ENCODE peak calls at places on chromosomes 4 and X, in five cellular contexts. One of them, this sample, is unnamed.

GRCh38 chr4:8155048-8155447 is 3.6 kb downstream of the ABLIM2 start:
- DNase-seq in cardiac fibroblast: peak; percentile 30
- DNase-seq in SJCRH30: no peak
- DNase-seq in K562: no peak
- DNase-seq in PC-3: no peak
- DNase-seq in this sample: no peak

GRCh38 chr4:19772581-19772980 is 479.1 kb upstream of the SLIT2 start:
- DNase-seq in cardiac fibroblast: no peak
- DNase-seq in SJCRH30: no peak
- DNase-seq in K562: no peak
- DNase-seq in PC-3: no peak
- DNase-seq in this sample: no peak

GRCh38 chr4:16532240-16532990 is 306.1 kb upstream of the TAPT1 start:
- DNase-seq in cardiac fibroblast: peak; percentile 87
- DNase-seq in SJCRH30: no peak
- DNase-seq in K562: no peak
- DNase-seq in PC-3: peak; percentile 47
- DNase-seq in this sample: peak; percentile 94

GRCh38 chr4:39044947-39045734 is 12.9 kb upstream of the TMEM156 start:
- DNase-seq in cardiac fibroblast: no peak
- DNase-seq in SJCRH30: peak; percentile 66
- DNase-seq in K562: peak; percentile 75
- DNase-seq in PC-3: no peak
- DNase-seq in this sample: peak; percentile 33

GRCh38 chr4:97720869-97721432 is 422.3 kb downstream of the STPG2 start:
- DNase-seq in cardiac fibroblast: peak; percentile 59
- DNase-seq in SJCRH30: peak; percentile 66
- DNase-seq in K562: no peak
- DNase-seq in PC-3: peak; percentile 65
- DNase-seq in this sample: peak; percentile 70

GRCh38 chr4:11535333-11535732 is 106.6 kb upstream of the HS3ST1 start:
- DNase-seq in cardiac fibroblast: no peak
- DNase-seq in SJCRH30: no peak
- DNase-seq in K562: no peak
- DNase-seq in PC-3: no peak
- DNase-seq in this sample: no peak

GRCh38 chr4:169089004-169089403 is 78.9 kb upstream of the CBR4 start:
- DNase-seq in cardiac fibroblast: no peak
- DNase-seq in SJCRH30: no peak
- DNase-seq in K562: no peak
- DNase-seq in PC-3: no peak
- DNase-seq in this sample: no peak

GRCh38 chr4:156976147-156976546 is 4.5 kb upstream of the PDGFC start:
- DNase-seq in cardiac fibroblast: peak; percentile 93
- DNase-seq in SJCRH30: no peak
- DNase-seq in K562: no peak
- DNase-seq in PC-3: peak; percentile 53
- DNase-seq in this sample: peak; percentile 86

GRCh38 chr4:158253350-158253980 is 43.2 kb downstream of the TMEM144 start:
- DNase-seq in cardiac fibroblast: peak; percentile 79
- DNase-seq in SJCRH30: peak; percentile 53
- DNase-seq in K562: no peak
- DNase-seq in PC-3: peak; percentile 72
- DNase-seq in this sample: peak; percentile 76

GRCh38 chr4:17447675-17448298 is 64.1 kb downstream of the QDPR start:
- DNase-seq in cardiac fibroblast: peak; percentile 85
- DNase-seq in SJCRH30: peak; percentile 75
- DNase-seq in K562: peak; percentile 31
- DNase-seq in PC-3: peak; percentile 74
- DNase-seq in this sample: peak; percentile 88

DNA sequence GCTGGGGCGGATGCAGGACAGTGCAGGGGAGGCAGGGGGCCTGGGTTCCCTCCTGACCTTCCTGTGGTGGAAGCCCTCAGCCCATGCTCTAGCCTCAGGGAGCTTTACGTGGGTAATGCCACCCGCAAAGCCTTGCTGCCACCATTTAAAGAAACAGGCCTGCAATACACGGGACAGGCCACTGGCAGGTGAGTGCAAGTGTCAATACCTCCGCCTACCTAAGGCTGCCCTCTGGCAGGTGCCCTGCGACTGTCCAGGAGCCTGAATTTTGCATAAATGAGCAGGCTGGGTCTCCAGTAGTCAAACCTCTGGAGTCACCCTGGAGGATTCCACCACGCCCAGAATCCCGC is 5.9 kb downstream of the CRMP1 start:
- DNase-seq in cardiac fibroblast: no peak
- DNase-seq in SJCRH30: no peak
- DNase-seq in K562: no peak
- DNase-seq in PC-3: no peak
- DNase-seq in this sample: no peak
- H3K4me3 ChIP-seq in cardiac fibroblast: no peak overlapping the region
- H3K4me3 ChIP-seq in SJCRH30: peak overlapping the region; percentile 93
- H3K4me3 ChIP-seq in K562: no peak overlapping the region
- H3K4me3 ChIP-seq in PC-3: no peak overlapping the region
- H3K4me3 ChIP-seq in this sample: no peak overlapping the region

GRCh38 chr4:785332-786073 is 40.4 kb downstream of the CPLX1 start:
- DNase-seq in cardiac fibroblast: no peak
- DNase-seq in SJCRH30: no peak
- DNase-seq in K562: no peak
- DNase-seq in PC-3: no peak
- DNase-seq in this sample: no peak
- H3K4me3 ChIP-seq in cardiac fibroblast: no peak overlapping the region
- H3K4me3 ChIP-seq in SJCRH30: no peak overlapping the region
- H3K4me3 ChIP-seq in K562: no peak overlapping the region
- H3K4me3 ChIP-seq in PC-3: no peak overlapping the region
- H3K4me3 ChIP-seq in this sample: no peak overlapping the region

DNA sequence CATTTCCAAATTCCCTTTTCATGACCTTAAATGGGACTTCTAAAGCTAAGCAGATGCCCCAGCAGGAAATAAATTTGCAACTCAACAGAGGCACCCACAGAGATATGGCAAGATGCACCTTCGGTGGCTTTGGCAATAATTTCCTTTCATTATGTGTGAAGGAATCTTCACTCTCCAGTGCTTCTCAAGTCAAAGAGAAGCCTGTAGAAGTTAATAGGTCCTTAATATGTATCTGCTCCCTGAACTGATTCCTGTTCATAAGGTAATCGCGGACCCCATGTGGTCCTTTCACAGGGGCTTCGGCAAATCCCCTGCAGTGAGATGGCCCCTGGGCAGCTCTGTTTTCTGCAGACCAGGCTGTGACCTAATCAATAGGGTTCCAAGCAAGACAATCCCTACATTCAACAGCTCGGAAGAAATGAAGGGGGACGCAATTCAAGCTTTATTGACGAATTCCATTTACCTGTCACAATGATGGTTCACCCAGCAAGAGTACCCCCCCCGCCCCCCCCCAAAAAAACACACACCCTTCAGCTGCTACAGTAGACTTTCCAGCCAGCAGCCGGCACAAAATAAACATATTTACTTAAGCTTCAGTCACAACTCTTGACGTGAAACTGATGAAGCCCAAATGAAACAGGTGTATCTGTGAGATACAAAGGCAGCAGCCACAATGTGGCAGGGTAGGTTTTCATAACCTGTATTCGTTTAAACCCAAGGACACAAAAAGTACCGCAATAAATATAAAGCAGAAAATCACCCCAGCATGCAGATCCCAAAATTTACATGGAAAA is 35.3 kb downstream of the FAT1 start:
- DNase-seq in cardiac fibroblast: no peak
- DNase-seq in SJCRH30: no peak
- DNase-seq in K562: no peak
- DNase-seq in PC-3: no peak
- DNase-seq in this sample: no peak
- H3K4me3 ChIP-seq in cardiac fibroblast: no peak overlapping the region
- H3K4me3 ChIP-seq in SJCRH30: no peak overlapping the region
- H3K4me3 ChIP-seq in K562: no peak overlapping the region
- H3K4me3 ChIP-seq in PC-3: no peak overlapping the region
- H3K4me3 ChIP-seq in this sample: no peak overlapping the region

GRCh38 chrX:154380153-154380552 is 1.1 kb downstream of the EMD start:
- DNase-seq in cardiac fibroblast: no peak
- DNase-seq in SJCRH30: no peak
- DNase-seq in K562: no peak
- DNase-seq in PC-3: no peak
- DNase-seq in this sample: no peak

GRCh38 chrX:154382483-154383069 is 3.5 kb downstream of the EMD start:
- DNase-seq in cardiac fibroblast: no peak
- DNase-seq in SJCRH30: no peak
- DNase-seq in K562: no peak
- DNase-seq in PC-3: peak; percentile 39
- DNase-seq in this sample: no peak

GRCh38 chrX:154381271-154381670 is 2.2 kb downstream of the EMD start:
- DNase-seq in cardiac fibroblast: no peak
- DNase-seq in SJCRH30: no peak
- DNase-seq in K562: no peak
- DNase-seq in PC-3: no peak
- DNase-seq in this sample: no peak

GRCh38 chrX:154379569-154379951 is 465 bp downstream of the EMD start:
- DNase-seq in cardiac fibroblast: no peak
- DNase-seq in SJCRH30: no peak
- DNase-seq in K562: no peak
- DNase-seq in PC-3: no peak
- DNase-seq in this sample: no peak

GRCh38 chrX:154380787-154381186 is 1.7 kb downstream of the EMD start:
- DNase-seq in cardiac fibroblast: no peak
- DNase-seq in SJCRH30: no peak
- DNase-seq in K562: no peak
- DNase-seq in PC-3: no peak
- DNase-seq in this sample: no peak
- H3K4me3 ChIP-seq in cardiac fibroblast: peak overlapping the region; percentile 71
- H3K4me3 ChIP-seq in SJCRH30: no peak overlapping the region
- H3K4me3 ChIP-seq in K562: peak overlapping the region; percentile 91
- H3K4me3 ChIP-seq in PC-3: peak overlapping the region; percentile 95
- H3K4me3 ChIP-seq in this sample: peak overlapping the region; percentile 70

DNA sequence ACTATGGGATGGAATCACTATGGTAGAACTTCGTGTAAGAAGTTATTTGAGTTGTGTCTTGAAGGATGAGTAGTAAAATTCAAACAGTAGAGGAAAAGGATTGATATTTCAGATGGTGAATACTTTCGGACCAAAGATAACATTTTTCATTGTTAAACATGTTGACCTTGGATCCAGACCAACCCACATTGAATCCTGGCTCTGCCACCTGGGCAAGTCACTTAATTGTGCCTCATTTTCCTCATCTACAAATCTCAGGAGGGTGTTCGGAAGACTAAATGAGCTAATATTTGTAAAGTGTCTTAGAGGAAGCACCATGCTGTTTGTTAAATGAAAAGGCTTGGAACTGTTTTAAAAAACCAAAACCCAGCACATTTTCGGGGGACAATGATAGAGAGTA is 1.4 kb upstream of the AIFM1 start:
- DNase-seq in cardiac fibroblast: no peak
- DNase-seq in SJCRH30: peak; percentile 10
- DNase-seq in K562: no peak
- DNase-seq in PC-3: no peak
- DNase-seq in this sample: no peak
- H3K4me3 ChIP-seq in cardiac fibroblast: peak overlapping the region; percentile 72
- H3K4me3 ChIP-seq in SJCRH30: peak overlapping the region; percentile 72
- H3K4me3 ChIP-seq in K562: peak overlapping the region; percentile 68
- H3K4me3 ChIP-seq in PC-3: peak overlapping the region; percentile 77
- H3K4me3 ChIP-seq in this sample: peak overlapping the region; percentile 78

GRCh38 chr4:1723131-1723801 is 1.9 kb downstream of the TACC3 start:
- DNase-seq in cardiac fibroblast: no peak
- DNase-seq in SJCRH30: no peak
- DNase-seq in K562: no peak
- DNase-seq in PC-3: no peak
- DNase-seq in this sample: no peak

GRCh38 chr4:1721666-1722550 is 587 bp downstream of the TACC3 start:
- DNase-seq in cardiac fibroblast: no peak
- DNase-seq in SJCRH30: no peak
- DNase-seq in K562: peak; percentile 75
- DNase-seq in PC-3: no peak
- DNase-seq in this sample: no peak

GRCh38 chr4:1720163-1720983 is 750 bp downstream of the TMEM129 start:
- DNase-seq in cardiac fibroblast: peak; percentile 51
- DNase-seq in SJCRH30: peak; percentile 65
- DNase-seq in K562: peak; percentile 60
- DNase-seq in PC-3: no peak
- DNase-seq in this sample: peak; percentile 31

GRCh38 chr4:1721003-1721665 is at the start of the genes TACC3 and TMEM129:
- DNase-seq in cardiac fibroblast: peak; percentile 91
- DNase-seq in SJCRH30: peak; percentile 96
- DNase-seq in K562: peak; percentile 96
- DNase-seq in PC-3: peak; percentile 94
- DNase-seq in this sample: peak; percentile 92

GRCh38 chr4:1722551-1723071 is 1.3 kb downstream of the TACC3 start:
- DNase-seq in cardiac fibroblast: no peak
- DNase-seq in SJCRH30: no peak
- DNase-seq in K562: no peak
- DNase-seq in PC-3: no peak
- DNase-seq in this sample: no peak
- H3K4me3 ChIP-seq in cardiac fibroblast: peak overlapping the region; percentile 69
- H3K4me3 ChIP-seq in SJCRH30: peak overlapping the region; percentile 70
- H3K4me3 ChIP-seq in K562: peak overlapping the region; percentile 98
- H3K4me3 ChIP-seq in PC-3: peak overlapping the region; percentile 94
- H3K4me3 ChIP-seq in this sample: peak overlapping the region; percentile 67

GRCh38 chr4:182802621-182803020 is 114.6 kb downstream of the DCTD start:
- DNase-seq in cardiac fibroblast: no peak
- DNase-seq in SJCRH30: no peak
- DNase-seq in K562: no peak
- DNase-seq in PC-3: no peak
- DNase-seq in this sample: no peak
- H3K4me3 ChIP-seq in cardiac fibroblast: no peak overlapping the region
- H3K4me3 ChIP-seq in SJCRH30: no peak overlapping the region
- H3K4me3 ChIP-seq in K562: no peak overlapping the region
- H3K4me3 ChIP-seq in PC-3: no peak overlapping the region
- H3K4me3 ChIP-seq in this sample: no peak overlapping the region

DNA sequence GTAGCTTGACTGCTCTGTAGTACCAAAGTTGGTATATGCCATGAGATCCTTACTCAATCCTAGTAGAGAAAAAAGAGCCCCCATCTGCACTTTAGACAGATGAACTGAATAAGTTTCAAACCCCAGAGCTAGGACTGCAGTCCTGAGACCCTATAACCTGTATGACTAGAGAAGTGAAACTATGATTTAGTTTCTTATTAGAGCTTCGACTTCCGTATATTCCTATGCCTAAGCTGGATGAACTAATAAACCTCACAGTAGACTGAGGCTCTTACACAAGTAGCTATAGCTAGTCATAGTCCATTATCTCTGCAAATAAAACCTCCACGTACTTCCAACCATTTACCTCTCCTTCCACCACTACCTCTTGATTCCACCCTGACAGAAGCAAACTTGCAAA is 6.3 kb upstream of the OTUD4 start:
- DNase-seq in cardiac fibroblast: no peak
- DNase-seq in SJCRH30: no peak
- DNase-seq in K562: no peak
- DNase-seq in PC-3: no peak
- DNase-seq in this sample: no peak
- H3K4me3 ChIP-seq in cardiac fibroblast: no peak overlapping the region
- H3K4me3 ChIP-seq in SJCRH30: no peak overlapping the region
- H3K4me3 ChIP-seq in K562: no peak overlapping the region
- H3K4me3 ChIP-seq in PC-3: no peak overlapping the region
- H3K4me3 ChIP-seq in this sample: no peak overlapping the region